ENCODE peak calls at places on chromosomes 6 and 20, in ten cellular contexts. E is activated CD4-positive, CD25-positive, alpha-beta regulatory T cell treated with anti-CD3 and anti-CD28 coated beads, Interleukin-2, amount 50 U/mL, for 72 hours; G is endothelial cell; O is T1000; X is amygdala; K is SHP77; J is kidney tubule cell; S is cardiac fibroblast; U is psoas muscle; P is GM04503. N is an unnamed sample.

GRCh38 chr6:71556141-71556540 is 267.5 kb downstream of the OGFRL1 start:
- DNase-seq in E (no peak), G (no peak), O (no peak), X (no peak), K (no peak), J (no peak), S (no peak), U (no peak), P (no peak), N (no peak)

GRCh38 chr20:37992802-37993538 is 40.3 kb downstream of the TTI1 start:
- DNase-seq in E (no peak), G (no peak), O (no peak), X (no peak), K (no peak), J (peak; percentile 79), S (peak; percentile 80), U (peak; percentile 49), P (peak; percentile 77), N (no peak)

GRCh38 chr6:42914546-42914945 is 1.3 kb upstream of the PTCRA start:
- DNase-seq in E (no peak), G (no peak), O (no peak), X (no peak), K (no peak), J (peak; percentile 26), S (no peak), U (no peak), P (no peak), N (no peak)

GRCh38 chr6:106451419-106451818 is 90.9 kb downstream of the CRYBG1 start:
- DNase-seq in E (no peak), G (no peak), O (no peak), X (no peak), K (no peak), J (peak; percentile 53), S (peak; percentile 28), U (no peak), P (no peak), N (no peak)

GRCh38 chr6:76644231-76644630 is 571.8 kb upstream of the IMPG1 start:
- DNase-seq in E (no peak), G (no peak), O (no peak), X (no peak), K (no peak), J (no peak), S (no peak), U (no peak), P (no peak), N (no peak)

GRCh38 chr6:2396856-2397640 is 151.6 kb upstream of the GMDS start:
- DNase-seq in E (no peak), G (no peak), O (no peak), X (no peak), K (peak; percentile 65), J (peak; percentile 80), S (peak; percentile 57), U (peak; percentile 29), P (peak; percentile 45), N (no peak)

GRCh38 chr20:57844626-57845596 is 135.1 kb upstream of the PMEPA1 start:
- DNase-seq in E (no peak), G (no peak), O (no peak), X (no peak), K (no peak), J (peak; percentile 12), S (no peak), U (no peak), P (no peak), N (no peak)

GRCh38 chr20:63129376-63129965 is 86.5 kb downstream of the YTHDF1 start:
- DNase-seq in E (no peak), G (no peak), O (no peak), X (no peak), K (no peak), J (no peak), S (no peak), U (no peak), P (no peak), N (no peak)

GRCh38 chr20:62553136-62553837 is 77.5 kb upstream of the GATA5 start:
- DNase-seq in E (no peak), G (no peak), O (no peak), X (no peak), K (no peak), J (no peak), S (no peak), U (no peak), P (no peak), N (no peak)

GRCh38 chr20:8124639-8125038 is 7.4 kb upstream of the PLCB1 start:
- DNase-seq in E (no peak), G (no peak), O (no peak), X (no peak), K (no peak), J (no peak), S (peak; percentile 26), U (no peak), P (no peak), N (no peak)

GRCh38 chr6:53800976-53801375 is 6.2 kb downstream of the LRRC1 start:
- DNase-seq in E (no peak), G (no peak), O (no peak), X (no peak), K (no peak), J (no peak), S (no peak), U (no peak), P (no peak), N (no peak)

GRCh38 chr6:53635322-53635721 is 30.2 kb downstream of the KLHL31 start:
- DNase-seq in E (no peak), G (no peak), O (peak; percentile 8), X (no peak), K (no peak), J (no peak), S (no peak), U (no peak), P (no peak), N (no peak)

GRCh38 chr6:90468080-90468479 is 118.8 kb downstream of the MAP3K7 start:
- DNase-seq in E (no peak), G (no peak), O (no peak), X (no peak), K (no peak), J (peak; percentile 84), S (peak; percentile 11), U (no peak), P (no peak), N (no peak)

GRCh38 chr6:168411130-168411529 is 29.9 kb upstream of the SMOC2 start:
- DNase-seq in E (no peak), G (no peak), O (no peak), X (no peak), K (no peak), J (no peak), S (no peak), U (no peak), P (no peak), N (no peak)

GRCh38 chr20:57509665-57510237 is 15.2 kb downstream of the CTCFL start:
- DNase-seq in E (no peak), G (peak; percentile 52), O (no peak), X (no peak), K (peak; percentile 52), J (peak; percentile 40), S (peak; percentile 16), U (no peak), P (no peak), N (no peak)

GRCh38 chr6:16883414-16883813 is 122.2 kb upstream of the ATXN1 start:
- DNase-seq in E (no peak), G (no peak), O (no peak), X (no peak), K (no peak), J (no peak), S (no peak), U (no peak), P (no peak), N (no peak)

GRCh38 chr20:54848262-54848661 is 372.9 kb downstream of the DOK5 start:
- DNase-seq in E (no peak), G (no peak), O (no peak), X (no peak), K (no peak), J (no peak), S (no peak), U (no peak), P (no peak), N (no peak)

GRCh38 chr6:67030861-67031260 is 1323.8 kb upstream of the EYS start:
- DNase-seq in E (no peak), G (peak; percentile 3), O (no peak), X (no peak), K (no peak), J (no peak), S (no peak), U (no peak), P (no peak), N (no peak)

GRCh38 chr6:150898390-150899170 is 33.1 kb downstream of the MTHFD1L start:
- DNase-seq in E (no peak), G (no peak), O (no peak), X (no peak), K (no peak), J (peak; percentile 19), S (no peak), U (no peak), P (peak; percentile 53), N (no peak)

GRCh38 chr6:110036408-110037302 is 58.5 kb downstream of the GPR6 start:
- DNase-seq in E (no peak), G (no peak), O (no peak), X (no peak), K (no peak), J (no peak), S (no peak), U (no peak), P (no peak), N (no peak)

GRCh38 chr6:138098306-138098705 is 8.9 kb downstream of the PERP start:
- DNase-seq in E (no peak), G (no peak), O (no peak), X (no peak), K (no peak), J (no peak), S (no peak), U (no peak), P (no peak), N (no peak)

GRCh38 chr6:22194188-22194921 is 102.5 kb downstream of the PRL start:
- DNase-seq in E (no peak), G (no peak), O (no peak), X (no peak), K (no peak), J (no peak), S (peak; percentile 11), U (no peak), P (no peak), N (no peak)

GRCh38 chr6:90490030-90490429 is 96.8 kb downstream of the MAP3K7 start:
- DNase-seq in E (no peak), G (peak; percentile 13), O (no peak), X (no peak), K (no peak), J (no peak), S (no peak), U (no peak), P (no peak), N (no peak)

GRCh38 chr6:89433637-89434499 is 916 bp downstream of the ANKRD6 start:
- DNase-seq in E (peak; percentile 41), G (peak; percentile 24), O (no peak), X (no peak), K (peak; percentile 27), J (peak; percentile 57), S (no peak), U (peak; percentile 19), P (no peak), N (no peak)

GRCh38 chr6:163036251-163036650 is 308.5 kb downstream of the PACRG start:
- DNase-seq in E (no peak), G (no peak), O (no peak), X (no peak), K (no peak), J (no peak), S (no peak), U (no peak), P (no peak), N (no peak)

GRCh38 chr6:16559091-16559490 is 202.2 kb downstream of the ATXN1 start:
- DNase-seq in E (no peak), G (no peak), O (no peak), X (no peak), K (no peak), J (no peak), S (no peak), U (no peak), P (no peak), N (no peak)

GRCh38 chr20:36114707-36115106 is 39.8 kb upstream of the EPB41L1 start:
- DNase-seq in E (no peak), G (no peak), O (no peak), X (no peak), K (no peak), J (no peak), S (no peak), U (no peak), P (no peak), N (no peak)

GRCh38 chr20:584375-585301 is 25.5 kb downstream of the TCF15 start:
- DNase-seq in E (no peak), G (no peak), O (no peak), X (no peak), K (no peak), J (no peak), S (no peak), U (no peak), P (no peak), N (no peak)